ENCODE peak calls at places on chromosomes 7 and 10, in nine cellular contexts. D, M, I, V, Q, Y, B, W and K are unnamed samples.

GRCh38 chr7:17301491-17302101 is 3.1 kb downstream of the AHR start:
- DNase-seq in D (no peak), M (no peak), I (peak), V (no peak), Q (peak), Y (no peak), B (no peak), W (peak), K (no peak)

GRCh38 chr7:133023370-133024075 is 58.4 kb downstream of the CHCHD3 start:
- DNase-seq in D (no peak), M (no peak), I (no peak), V (peak), Q (no peak), Y (no peak), B (no peak), W (no peak), K (no peak)

GRCh38 chr10:33073641-33074410 is 115.8 kb upstream of the ITGB1 start:
- DNase-seq in D (no peak), M (no peak), I (no peak), V (no peak), Q (no peak), Y (no peak), B (no peak), W (no peak), K (no peak)

GRCh38 chr7:116356333-116356965 is 143.1 kb upstream of the CAV2 start:
- DNase-seq in D (no peak), M (no peak), I (no peak), V (no peak), Q (no peak), Y (no peak), B (no peak), W (peak), K (no peak)

GRCh38 chr7:22147113-22147512 is 201.4 kb upstream of the CDCA7L start:
- DNase-seq in D (no peak), M (peak), I (no peak), V (peak), Q (no peak), Y (no peak), B (no peak), W (no peak), K (no peak)

GRCh38 chr10:10528563-10528910 is 489.1 kb upstream of the CELF2 start:
- DNase-seq in D (no peak), M (no peak), I (no peak), V (no peak), Q (no peak), Y (no peak), B (no peak), W (no peak), K (no peak)

GRCh38 chr10:68900427-68901105 is 549 bp upstream of the DDX50 start:
- DNase-seq in D (no peak), M (no peak), I (no peak), V (no peak), Q (no peak), Y (no peak), B (peak), W (no peak), K (no peak)

GRCh38 chr7:124269774-124270173 is 236.9 kb upstream of the TMEM229A start:
- DNase-seq in D (no peak), M (no peak), I (no peak), V (peak), Q (no peak), Y (no peak), B (no peak), W (no peak), K (no peak)

GRCh38 chr7:31707089-31707488 is 20.1 kb downstream of the PPP1R17 start:
- DNase-seq in D (no peak), M (no peak), I (no peak), V (no peak), Q (no peak), Y (no peak), B (no peak), W (no peak), K (no peak)

GRCh38 chr7:151680810-151681209 is 161.1 kb upstream of the RHEB start:
- DNase-seq in D (no peak), M (no peak), I (peak), V (no peak), Q (peak), Y (no peak), B (no peak), W (peak), K (no peak)

GRCh38 chr7:116598278-116598677 is 73.4 kb downstream of the CAV1 start:
- DNase-seq in D (no peak), M (no peak), I (no peak), V (peak), Q (no peak), Y (no peak), B (no peak), W (no peak), K (no peak)

GRCh38 chr7:92737706-92738105 is 98.7 kb downstream of the CDK6 start:
- DNase-seq in D (no peak), M (no peak), I (no peak), V (no peak), Q (no peak), Y (no peak), B (no peak), W (no peak), K (no peak)

GRCh38 chr7:99928994-99929729 is at the start of gene GJC3:
- DNase-seq in D (no peak), M (peak), I (peak), V (peak), Q (peak), Y (peak), B (peak), W (peak), K (no peak)

GRCh38 chr7:97680622-97681021 is 51.3 kb upstream of the TAC1 start:
- DNase-seq in D (no peak), M (no peak), I (no peak), V (no peak), Q (no peak), Y (no peak), B (no peak), W (no peak), K (no peak)

GRCh38 chr7:116328161-116328560 is 117.8 kb downstream of the TES start:
- DNase-seq in D (no peak), M (no peak), I (no peak), V (no peak), Q (no peak), Y (no peak), B (no peak), W (no peak), K (no peak)

GRCh38 chr10:35135861-35136260 is 9.2 kb downstream of the CREM start:
- DNase-seq in D (no peak), M (no peak), I (no peak), V (no peak), Q (peak), Y (no peak), B (no peak), W (peak), K (peak)

GRCh38 chr10:121152033-121152432 is 300.9 kb downstream of the WDR11 start:
- DNase-seq in D (no peak), M (no peak), I (no peak), V (no peak), Q (no peak), Y (no peak), B (no peak), W (no peak), K (no peak)

GRCh38 chr10:98485959-98486358 is 39.2 kb upstream of the HPS1 start:
- DNase-seq in D (no peak), M (no peak), I (no peak), V (no peak), Q (no peak), Y (no peak), B (no peak), W (no peak), K (no peak)

GRCh38 chr7:48424731-48425130 is 253.5 kb downstream of the ABCA13 start:
- DNase-seq in D (peak), M (no peak), I (no peak), V (peak), Q (no peak), Y (no peak), B (no peak), W (no peak), K (no peak)

GRCh38 chr7:40793132-40793531 is 658.3 kb downstream of the SUGCT start:
- DNase-seq in D (no peak), M (no peak), I (no peak), V (no peak), Q (no peak), Y (no peak), B (no peak), W (no peak), K (no peak)

GRCh38 chr10:78491812-78492211 is 458.1 kb downstream of the RPS24 start:
- DNase-seq in D (no peak), M (no peak), I (no peak), V (no peak), Q (no peak), Y (no peak), B (no peak), W (no peak), K (no peak)

GRCh38 chr7:18087687-18088078 is 60.0 kb upstream of the PRPS1L1 start:
- DNase-seq in D (no peak), M (no peak), I (no peak), V (peak), Q (no peak), Y (no peak), B (peak), W (no peak), K (no peak)

GRCh38 chr10:33837736-33838135 is 503.3 kb upstream of the NRP1 start:
- DNase-seq in D (peak), M (no peak), I (no peak), V (no peak), Q (no peak), Y (no peak), B (no peak), W (no peak), K (no peak)

GRCh38 chr10:68666280-68666760 is 54.7 kb upstream of the CCAR1 start:
- DNase-seq in D (no peak), M (no peak), I (no peak), V (no peak), Q (no peak), Y (no peak), B (no peak), W (no peak), K (no peak)

GRCh38 chr10:94397549-94398370 is 4.6 kb upstream of the TBC1D12 start:
- DNase-seq in D (no peak), M (no peak), I (no peak), V (peak), Q (no peak), Y (no peak), B (no peak), W (no peak), K (no peak)

GRCh38 chr10:74991435-74991834 is 120.0 kb upstream of the SAMD8 start:
- DNase-seq in D (no peak), M (no peak), I (no peak), V (peak), Q (no peak), Y (peak), B (no peak), W (no peak), K (peak)

GRCh38 chr10:77586719-77587423 is 50.7 kb downstream of the KCNMA1 start:
- DNase-seq in D (no peak), M (no peak), I (peak), V (no peak), Q (peak), Y (no peak), B (no peak), W (no peak), K (no peak)

GRCh38 chr7:103532955-103533354 is 86.9 kb upstream of the SLC26A5 start:
- DNase-seq in D (no peak), M (no peak), I (no peak), V (no peak), Q (no peak), Y (no peak), B (no peak), W (no peak), K (no peak)

GRCh38 chr7:47285860-47286491 is 295.9 kb downstream of the TNS3 start:
- DNase-seq in D (peak), M (no peak), I (no peak), V (peak), Q (no peak), Y (no peak), B (no peak), W (no peak), K (no peak)
- TF ChIP-seq POLR2AphosphoS5 in D (no peak), M (no peak), I (no peak), V (peak), Q (no peak), Y (no peak), B (no peak), W (no peak), K (no peak)

DNA sequence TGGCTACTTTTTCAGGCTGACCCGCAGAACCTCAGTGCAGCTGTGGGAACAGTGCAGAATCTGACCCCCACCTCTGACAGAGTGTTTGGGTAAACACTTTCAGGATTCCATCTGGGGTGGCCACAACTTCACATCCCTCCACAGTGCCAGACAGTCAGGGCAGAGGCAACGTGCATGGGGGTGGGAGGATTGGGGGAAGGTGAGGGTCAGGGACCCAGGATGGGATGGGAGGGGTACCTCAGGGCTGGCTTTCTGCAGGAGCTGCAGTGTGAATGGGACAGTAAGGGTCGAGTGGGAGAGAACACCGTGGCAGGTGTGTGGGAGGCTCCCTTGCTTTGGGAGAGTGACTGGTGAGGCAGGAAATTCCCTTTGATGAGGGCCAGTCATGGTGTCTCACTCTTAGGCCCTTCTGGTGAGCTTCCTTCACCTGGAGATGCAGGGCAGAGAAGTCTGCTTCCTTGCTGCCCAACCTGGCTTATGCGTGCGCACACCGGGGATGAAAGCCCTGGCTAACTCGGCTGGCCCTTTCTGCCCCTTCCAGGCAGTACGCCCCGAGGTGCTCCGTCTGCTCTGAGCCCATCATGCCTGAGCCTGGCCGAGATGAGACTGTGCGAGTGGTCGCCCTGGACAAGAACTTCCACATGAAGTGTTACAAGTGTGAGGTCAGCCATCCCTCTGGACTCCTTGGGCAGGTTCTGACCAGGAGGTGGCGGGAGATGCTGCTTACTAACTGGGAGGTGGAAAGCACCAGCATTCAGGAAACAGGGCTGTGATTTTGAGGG is 8.4 kb downstream of the ZYX start:
- DNase-seq in D (no peak), M (no peak), I (no peak), V (no peak), Q (no peak), Y (no peak), B (no peak), W (no peak), K (no peak)
- TF ChIP-seq POLR2AphosphoS5 in D (no peak), M (no peak), I (no peak), V (peak), Q (no peak), Y (no peak), B (peak), W (no peak), K (peak)

DNA sequence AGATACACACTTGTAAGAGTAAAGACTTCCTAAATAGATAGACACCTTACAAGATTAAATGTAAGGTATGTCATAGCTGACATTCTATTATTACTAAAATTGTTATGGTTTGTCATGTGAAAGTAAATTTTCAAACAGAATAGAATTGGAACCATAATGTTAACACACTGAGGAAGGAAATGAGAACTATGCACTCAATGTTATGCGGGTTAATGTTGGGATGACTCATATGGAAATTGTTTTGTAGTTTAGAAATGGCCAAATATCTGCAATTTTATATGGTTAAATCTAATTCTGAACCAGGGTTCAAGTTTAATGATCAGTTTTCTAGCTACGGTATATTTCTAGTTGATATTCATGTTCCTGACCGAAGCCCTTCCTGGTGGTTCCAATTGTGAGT is 214.2 kb upstream of the ADO start:
- DNase-seq in D (no peak), M (no peak), I (no peak), V (no peak), Q (no peak), Y (no peak), B (no peak), W (no peak), K (no peak)
- TF ChIP-seq POLR2AphosphoS5 in D (no peak), M (no peak), I (no peak), V (no peak), Q (no peak), Y (no peak), B (no peak), W (no peak), K (no peak)

GRCh38 chr7:142808461-142808801 is 37.7 kb downstream of the PRSS2 start:
- DNase-seq in D (no peak), M (no peak), I (no peak), V (no peak), Q (no peak), Y (no peak), B (no peak), W (no peak), K (no peak)

GRCh38 chr7:142806957-142807356 is 36.2 kb downstream of the PRSS2 start:
- DNase-seq in D (no peak), M (no peak), I (no peak), V (no peak), Q (no peak), Y (no peak), B (no peak), W (no peak), K (no peak)

GRCh38 chr7:142807855-142808460 is 37.2 kb downstream of the PRSS2 start:
- DNase-seq in D (peak), M (no peak), I (no peak), V (no peak), Q (no peak), Y (no peak), B (no peak), W (no peak), K (no peak)

GRCh38 chr7:142809671-142810070 is 38.9 kb downstream of the PRSS2 start:
- DNase-seq in D (no peak), M (no peak), I (no peak), V (no peak), Q (no peak), Y (no peak), B (no peak), W (no peak), K (no peak)

DNA sequence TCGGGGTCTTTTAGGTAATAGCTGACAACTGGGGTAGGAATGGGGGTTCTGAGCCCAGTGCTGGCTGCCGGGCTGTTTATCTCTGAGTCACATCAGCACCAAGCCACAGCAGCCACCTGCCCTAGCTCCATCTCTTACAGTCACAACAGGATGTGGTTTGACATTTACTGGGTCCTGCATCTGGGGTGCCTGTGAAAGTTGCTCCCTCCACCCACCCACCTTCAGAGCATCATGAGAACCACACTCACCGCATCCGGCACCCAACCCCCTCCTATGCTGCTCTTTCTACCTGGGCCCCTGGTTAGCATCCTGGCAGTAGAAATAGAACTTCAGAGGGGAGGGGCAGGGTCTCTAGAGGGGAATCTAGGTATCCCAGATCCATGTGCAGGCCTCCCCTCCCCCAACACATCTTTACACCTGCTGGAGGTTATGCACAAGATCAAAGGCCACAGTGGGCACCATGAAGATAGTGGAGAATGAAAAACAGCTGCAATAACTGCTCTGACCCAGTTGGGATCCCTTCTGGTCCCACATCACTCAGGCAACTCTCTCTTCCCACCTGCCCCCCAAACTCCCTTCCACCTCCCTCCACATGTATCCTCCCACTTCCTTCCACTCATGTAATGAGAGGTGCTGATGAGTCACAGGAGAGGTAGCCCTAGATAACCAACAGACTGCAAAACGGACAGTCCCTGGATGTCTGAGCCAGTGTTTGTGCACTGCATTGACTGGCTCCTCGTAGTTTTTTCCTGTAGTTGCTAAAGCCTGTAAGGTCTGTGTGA is 38.2 kb downstream of the PRSS2 start:
- DNase-seq in D (no peak), M (no peak), I (no peak), V (no peak), Q (peak), Y (no peak), B (no peak), W (peak), K (no peak)
- TF ChIP-seq POLR2AphosphoS5 in D (no peak), M (peak), I (no peak), V (no peak), Q (no peak), Y (no peak), B (no peak), W (peak), K (no peak)

DNA sequence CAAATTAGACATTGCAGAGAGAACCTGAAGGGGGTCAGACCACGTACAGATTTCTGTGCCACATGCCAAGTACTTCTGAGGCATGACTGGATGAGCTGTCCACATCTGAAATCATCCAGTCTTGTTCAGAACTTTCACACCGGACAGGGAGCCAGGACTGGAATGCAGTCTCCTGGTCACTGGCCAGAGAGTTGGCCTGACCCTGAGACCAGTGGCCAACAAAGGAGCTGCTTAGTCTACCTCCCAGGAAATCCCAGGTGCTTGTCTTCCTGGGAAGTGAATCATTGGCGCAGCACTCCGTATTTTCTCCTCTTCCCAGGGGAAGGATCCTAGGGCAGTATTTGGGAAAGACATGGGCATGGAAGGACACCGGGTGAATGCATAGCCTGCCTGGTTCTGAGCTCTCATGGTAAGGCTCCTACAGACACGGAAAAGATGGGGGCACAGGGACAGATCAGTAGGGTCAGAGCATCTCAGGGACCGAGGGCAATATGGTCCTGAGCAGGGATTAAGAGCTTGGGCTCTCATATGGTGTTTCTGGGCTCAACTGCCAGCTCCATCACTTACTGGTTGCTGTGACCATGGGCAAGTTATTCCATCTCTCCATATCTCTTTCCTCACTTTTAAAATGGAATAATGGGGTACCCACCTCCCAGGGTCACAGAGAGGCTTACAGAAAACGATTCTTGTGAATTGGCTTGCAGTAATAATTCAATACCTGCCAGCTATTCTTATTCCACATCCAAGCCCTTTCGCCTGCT is 1.3 kb upstream of the SCD start:
- DNase-seq in D (no peak), M (no peak), I (no peak), V (no peak), Q (no peak), Y (no peak), B (no peak), W (no peak), K (no peak)
- TF ChIP-seq POLR2AphosphoS5 in D (no peak), M (no peak), I (no peak), V (no peak), Q (no peak), Y (no peak), B (no peak), W (no peak), K (no peak)

GRCh38 chr7:129864042-129864441 is 88.7 kb downstream of the UBE2H start:
- DNase-seq in D (no peak), M (no peak), I (peak), V (no peak), Q (no peak), Y (no peak), B (no peak), W (peak), K (no peak)
- TF ChIP-seq POLR2AphosphoS5 in D (peak), M (no peak), I (peak), V (no peak), Q (no peak), Y (no peak), B (no peak), W (peak), K (no peak)

GRCh38 chr7:23394828-23395227 is 75.5 kb downstream of the IGF2BP3 start:
- DNase-seq in D (no peak), M (no peak), I (no peak), V (no peak), Q (no peak), Y (no peak), B (no peak), W (no peak), K (no peak)

GRCh38 chr7:23397241-23397640 is 73.0 kb downstream of the IGF2BP3 start:
- DNase-seq in D (no peak), M (no peak), I (no peak), V (no peak), Q (no peak), Y (no peak), B (no peak), W (no peak), K (no peak)

GRCh38 chr7:23393636-23394035 is 76.7 kb downstream of the IGF2BP3 start:
- DNase-seq in D (no peak), M (no peak), I (no peak), V (no peak), Q (no peak), Y (no peak), B (no peak), W (no peak), K (no peak)

GRCh38 chr7:23396222-23396621 is 74.1 kb downstream of the IGF2BP3 start:
- DNase-seq in D (no peak), M (no peak), I (no peak), V (no peak), Q (no peak), Y (no peak), B (no peak), W (no peak), K (no peak)
- TF ChIP-seq POLR2AphosphoS5 in D (no peak), M (no peak), I (no peak), V (no peak), Q (no peak), Y (no peak), B (no peak), W (no peak), K (no peak)